ENCODE peak calls at places on chromosomes 4 and X, in nine cellular contexts. X, N, E, C, D, I, K, O and Y are unnamed samples.

GRCh38 chrX:43551590-43551989 is 104.5 kb upstream of the MAOA start:
- DNase-seq in X (no peak), N (no peak), E (no peak), C (no peak), D (no peak), I (no peak), K (no peak), O (no peak), Y (no peak)

GRCh38 chr4:3320361-3321023 is 27.7 kb downstream of the RGS12 start:
- DNase-seq in X (no peak), N (no peak), E (no peak), C (no peak), D (no peak), I (no peak), K (peak), O (no peak), Y (no peak)

GRCh38 chr4:30789219-30789671 is 69.1 kb downstream of the PCDH7 start:
- DNase-seq in X (no peak), N (no peak), E (no peak), C (peak), D (no peak), I (no peak), K (no peak), O (no peak), Y (no peak)

GRCh38 chr4:145130788-145131398 is 32.8 kb downstream of the ABCE1 start:
- DNase-seq in X (no peak), N (no peak), E (no peak), C (no peak), D (peak), I (peak), K (no peak), O (no peak), Y (no peak)

GRCh38 chr4:2843023-2843908 is at the start of gene ADD1:
- DNase-seq in X (peak), N (peak), E (peak), C (peak), D (peak), I (peak), K (peak), O (peak), Y (peak)

GRCh38 chr4:136355970-136356369 is 1176.3 kb downstream of the PCDH18 start:
- DNase-seq in X (no peak), N (peak), E (peak), C (no peak), D (no peak), I (no peak), K (no peak), O (no peak), Y (no peak)

GRCh38 chrX:2677764-2678163 is 13.3 kb upstream of the CD99 start:
- DNase-seq in X (peak), N (peak), E (peak), C (peak), D (peak), I (peak), K (no peak), O (peak), Y (no peak)

GRCh38 chrX:50448565-50448964 is 22.1 kb downstream of the DGKK start:
- DNase-seq in X (peak), N (no peak), E (no peak), C (peak), D (peak), I (peak), K (no peak), O (peak), Y (peak)

GRCh38 chr4:90951037-90951436 is 823.8 kb downstream of the CCSER1 start:
- DNase-seq in X (peak), N (no peak), E (no peak), C (peak), D (peak), I (peak), K (no peak), O (no peak), Y (no peak)

GRCh38 chr4:34921391-34921790 is 1322.9 kb downstream of the ARAP2 start:
- DNase-seq in X (no peak), N (no peak), E (no peak), C (no peak), D (no peak), I (no peak), K (no peak), O (no peak), Y (no peak)

GRCh38 chrX:48938721-48939416 is 18.5 kb downstream of the OTUD5 start:
- DNase-seq in X (no peak), N (no peak), E (no peak), C (no peak), D (no peak), I (no peak), K (peak), O (no peak), Y (no peak)

GRCh38 chr4:161457311-161457710 is 706.5 kb downstream of the FSTL5 start:
- DNase-seq in X (no peak), N (no peak), E (no peak), C (no peak), D (no peak), I (no peak), K (no peak), O (no peak), Y (no peak)

GRCh38 chrX:9390693-9391368 is 74.0 kb upstream of the TBL1X start:
- DNase-seq in X (no peak), N (no peak), E (no peak), C (no peak), D (no peak), I (no peak), K (no peak), O (no peak), Y (no peak)

GRCh38 chrX:118974088-118974907 is at the start of gene LONRF3:
- DNase-seq in X (peak), N (peak), E (peak), C (no peak), D (peak), I (peak), K (peak), O (no peak), Y (peak)
- TF ChIP-seq POLR2A in X (peak), N (peak), E (peak), C (peak), D (no peak), I (peak), K (no peak), O (no peak), Y (no peak)

DNA sequence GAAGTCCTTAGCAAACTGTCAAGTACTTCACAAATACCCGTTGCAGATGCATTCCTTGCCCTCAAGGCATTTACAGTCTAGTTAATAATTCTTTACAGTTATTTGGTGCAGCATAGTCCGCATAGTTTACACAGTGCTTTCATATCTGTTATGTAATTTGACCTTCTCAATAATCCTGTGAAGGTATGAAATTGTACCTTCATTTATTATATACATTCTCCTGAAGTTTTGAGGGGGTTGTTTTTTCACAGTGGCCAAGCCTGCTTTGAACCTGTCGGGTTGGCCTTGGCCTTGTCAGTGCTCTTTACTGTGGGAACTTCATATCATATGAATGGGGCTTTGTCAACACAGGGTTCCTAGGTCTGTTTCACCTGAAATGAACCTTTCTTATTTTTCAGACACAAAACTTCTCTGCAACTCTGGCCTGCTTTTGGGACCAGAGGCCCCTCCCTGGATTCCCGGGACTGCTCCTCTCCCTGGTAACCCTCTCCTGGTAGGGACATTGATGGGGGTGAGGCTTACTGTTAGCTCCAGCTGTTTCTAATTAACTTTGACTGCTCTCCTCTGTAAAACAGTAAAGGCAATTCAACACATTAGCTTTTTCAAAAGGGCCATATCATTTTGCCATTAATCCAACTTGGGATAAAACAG is 9.1 kb downstream of the IGFBP7 start:
- DNase-seq in X (no peak), N (no peak), E (no peak), C (no peak), D (no peak), I (no peak), K (no peak), O (no peak), Y (no peak)
- TF ChIP-seq POLR2A in X (no peak), N (no peak), E (no peak), C (no peak), D (no peak), I (no peak), K (no peak), O (no peak), Y (no peak)

GRCh38 chrX:1416327-1416784 is 24.4 kb upstream of the SLC25A6 start:
- DNase-seq in X (no peak), N (no peak), E (peak), C (no peak), D (no peak), I (no peak), K (peak), O (no peak), Y (no peak)
- TF ChIP-seq POLR2A in X (no peak), N (no peak), E (no peak), C (no peak), D (no peak), I (no peak), K (no peak), O (no peak), Y (peak)

GRCh38 chr4:55037728-55038127 is 87.7 kb downstream of the KDR start:
- DNase-seq in X (no peak), N (no peak), E (no peak), C (no peak), D (no peak), I (no peak), K (no peak), O (no peak), Y (no peak)
- TF ChIP-seq POLR2A in X (no peak), N (no peak), E (no peak), C (no peak), D (no peak), I (no peak), K (no peak), O (no peak), Y (no peak)

GRCh38 chrX:31006027-31006426 is 65.8 kb downstream of the FTHL17 start:
- DNase-seq in X (no peak), N (no peak), E (no peak), C (no peak), D (no peak), I (no peak), K (no peak), O (no peak), Y (no peak)

GRCh38 chrX:31012509-31013025 is 59.3 kb downstream of the FTHL17 start:
- DNase-seq in X (no peak), N (no peak), E (no peak), C (no peak), D (no peak), I (no peak), K (no peak), O (no peak), Y (no peak)

GRCh38 chrX:31007347-31007746 is 64.5 kb downstream of the FTHL17 start:
- DNase-seq in X (no peak), N (no peak), E (no peak), C (no peak), D (no peak), I (no peak), K (no peak), O (no peak), Y (no peak)
- TF ChIP-seq POLR2A in X (no peak), N (no peak), E (no peak), C (no peak), D (no peak), I (no peak), K (no peak), O (no peak), Y (no peak)

DNA sequence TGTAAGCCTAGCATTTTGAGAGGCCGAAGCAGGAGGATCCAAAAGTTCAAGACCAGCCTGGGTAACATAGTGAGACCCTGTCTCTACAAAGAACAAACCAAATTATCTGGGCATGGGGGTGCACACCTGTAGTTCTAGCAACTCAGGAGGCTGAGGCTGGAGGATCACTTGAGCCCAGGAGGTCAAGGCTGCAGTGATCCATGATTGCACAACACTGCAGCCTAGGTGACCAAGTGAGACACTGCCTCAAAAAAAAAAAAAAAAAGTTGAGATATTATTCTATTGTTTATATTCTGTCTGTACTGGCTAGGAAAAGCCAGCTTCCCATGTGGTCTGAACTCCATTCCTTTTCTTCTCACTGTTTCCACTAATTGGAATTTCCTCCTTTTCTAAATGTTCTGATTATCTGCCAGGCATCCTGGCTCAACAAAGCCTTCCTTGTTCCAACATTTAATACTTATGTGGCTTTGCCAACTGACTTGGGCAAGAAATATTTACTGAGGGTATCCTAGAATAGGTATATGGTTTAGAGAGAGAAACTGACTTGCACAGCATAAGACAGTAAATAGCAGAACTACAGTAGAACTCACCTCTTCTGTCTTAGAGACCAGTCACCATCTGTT is 175.2 kb upstream of the ADAMTS3 start:
- DNase-seq in X (no peak), N (no peak), E (no peak), C (no peak), D (no peak), I (no peak), K (no peak), O (no peak), Y (no peak)
- TF ChIP-seq POLR2A in X (no peak), N (no peak), E (no peak), C (no peak), D (no peak), I (no peak), K (no peak), O (no peak), Y (no peak)